ENCODE peak calls at places on chromosome 15, in eight cellular contexts. L is progenitor cell of endocrine pancreas, R is cardiac fibroblast, G is NCI-H510A treated with DMSO at 0.1 percent for 48 hours, O is HT1080, J is HT-29, T is C1 segment of cervical spinal cord, E is IMR-90. X is an unnamed sample.

GRCh38 chr15:68285243-68285980 is 7.9 kb downstream of the FEM1B start:
- DNase-seq in L (no peak), R (no peak), G (peak; percentile 3), O (no peak), J (no peak), T (no peak), E (no peak), X (peak; percentile 40)

GRCh38 chr15:32952901-32953889 is 235.4 kb downstream of the GREM1 start:
- DNase-seq in L (no peak), R (peak; percentile 47), G (no peak), O (no peak), J (no peak), T (no peak), E (peak; percentile 59), X (no peak)

GRCh38 chr15:60793656-60794055 is 314.7 kb upstream of the ICE2 start:
- DNase-seq in L (no peak), R (no peak), G (no peak), O (no peak), J (no peak), T (no peak), E (no peak), X (peak; percentile 27)

GRCh38 chr15:65836665-65837064 is 32.6 kb upstream of the RAB11A start:
- DNase-seq in L (no peak), R (no peak), G (no peak), O (no peak), J (no peak), T (no peak), E (no peak), X (no peak)

GRCh38 chr15:70297465-70298152 is 199.9 kb upstream of the TLE3 start:
- DNase-seq in L (no peak), R (no peak), G (no peak), O (no peak), J (no peak), T (no peak), E (no peak), X (no peak)

GRCh38 chr15:90419738-90420487 is 31.9 kb downstream of the IQGAP1 start:
- DNase-seq in L (no peak), R (peak; percentile 75), G (no peak), O (peak; percentile 92), J (peak; percentile 43), T (no peak), E (peak; percentile 92), X (peak; percentile 90)

GRCh38 chr15:96247631-96248305 is 82.7 kb upstream of the NR2F2 start:
- DNase-seq in L (no peak), R (peak; percentile 8), G (no peak), O (no peak), J (no peak), T (no peak), E (peak; percentile 44), X (no peak)

GRCh38 chr15:75809986-75810750 is 33.1 kb upstream of the UBE2Q2 start:
- DNase-seq in L (no peak), R (peak; percentile 52), G (peak; percentile 52), O (peak; percentile 54), J (peak; percentile 76), T (no peak), E (no peak), X (peak; percentile 44)

GRCh38 chr15:65914981-65915925 is 46.0 kb downstream of the RAB11A start:
- DNase-seq in L (no peak), R (no peak), G (no peak), O (no peak), J (no peak), T (no peak), E (no peak), X (no peak)

GRCh38 chr15:75198560-75199346 is 2.9 kb upstream of the C15orf39 start:
- DNase-seq in L (no peak), R (peak; percentile 54), G (peak; percentile 85), O (peak; percentile 64), J (peak; percentile 75), T (no peak), E (peak; percentile 49), X (no peak)

GRCh38 chr15:25792128-25792527 is 71.0 kb downstream of the ATP10A start:
- DNase-seq in L (no peak), R (no peak), G (no peak), O (no peak), J (no peak), T (no peak), E (no peak), X (no peak)

GRCh38 chr15:73747847-73748605 is 5.1 kb downstream of the INSYN1 start:
- DNase-seq in L (no peak), R (no peak), G (no peak), O (no peak), J (no peak), T (no peak), E (no peak), X (no peak)

GRCh38 chr15:68302729-68303128 is 25.2 kb downstream of the FEM1B start:
- DNase-seq in L (no peak), R (no peak), G (no peak), O (no peak), J (no peak), T (no peak), E (no peak), X (no peak)

GRCh38 chr15:51144021-51144532 is 49.4 kb upstream of the TNFAIP8L3 start:
- DNase-seq in L (no peak), R (peak; percentile 87), G (no peak), O (peak; percentile 85), J (no peak), T (no peak), E (peak; percentile 76), X (peak; percentile 72)

GRCh38 chr15:40955141-40955903 is 2.1 kb downstream of the CHAC1 start:
- DNase-seq in L (no peak), R (no peak), G (no peak), O (no peak), J (no peak), T (no peak), E (no peak), X (no peak)

GRCh38 chr15:80072285-80072684 is 12.8 kb downstream of the ZFAND6 start:
- DNase-seq in L (no peak), R (peak; percentile 94), G (peak; percentile 86), O (peak; percentile 93), J (peak; percentile 92), T (no peak), E (peak; percentile 91), X (peak; percentile 90)

GRCh38 chr15:22895465-22896190 is 57.2 kb downstream of the NIPA2 start:
- DNase-seq in L (no peak), R (no peak), G (no peak), O (peak; percentile 86), J (peak; percentile 89), T (no peak), E (peak; percentile 34), X (peak; percentile 30)

GRCh38 chr15:92232317-92232716 is 161.4 kb upstream of the ST8SIA2 start:
- DNase-seq in L (no peak), R (no peak), G (no peak), O (no peak), J (no peak), T (no peak), E (no peak), X (no peak)

GRCh38 chr15:38530113-38530512 is 34.5 kb downstream of the RASGRP1 start:
- DNase-seq in L (no peak), R (peak; percentile 18), G (no peak), O (no peak), J (no peak), T (no peak), E (no peak), X (peak; percentile 50)

GRCh38 chr15:101063212-101063611 is 144.1 kb downstream of the LRRK1 start:
- DNase-seq in L (no peak), R (no peak), G (no peak), O (no peak), J (no peak), T (no peak), E (no peak), X (no peak)

GRCh38 chr15:64211696-64212095 is 48.9 kb upstream of the PPIB start:
- DNase-seq in L (no peak), R (no peak), G (no peak), O (no peak), J (no peak), T (no peak), E (no peak), X (no peak)

X was measured in GM23248.